ENCODE peak calls at places on chromosomes 5 and 9, in seven cellular contexts. G, L, S, X, C, E and M are unnamed samples.

GRCh38 chr5:109411627-109412026 is 1.9 kb upstream of the PJA2 start:
- DNase-seq in S (no peak), G (peak; percentile 21), C (no peak), E (no peak), L (peak; percentile 24), X (no peak), M (no peak)

GRCh38 chr9:22026696-22027095 is 17.6 kb upstream of the CDKN2B start:
- DNase-seq in E (no peak), S (no peak), X (no peak), L (no peak), G (no peak), C (no peak), M (no peak)

GRCh38 chr9:127311239-127311741 is 46.7 kb downstream of the GARNL3 start:
- DNase-seq in C (no peak), L (peak; percentile 1), X (peak; percentile 37), E (no peak), S (no peak), G (peak; percentile 29), M (peak; percentile 26)

GRCh38 chr5:87300744-87301143 is 33.1 kb downstream of the RASA1 start:
- DNase-seq in G (peak; percentile 38), C (no peak), S (no peak), L (peak; percentile 81), X (no peak), E (no peak), M (no peak)

GRCh38 chr5:9009931-9010652 is 535.8 kb downstream of the SEMA5A start:
- DNase-seq in X (no peak), S (no peak), L (no peak), G (no peak), C (no peak), E (no peak), M (no peak)

GRCh38 chr5:36569456-36569855 is 37.0 kb upstream of the SLC1A3 start:
- DNase-seq in E (peak; percentile 7), C (no peak), G (no peak), L (no peak), X (no peak), S (peak; percentile 17), M (peak; percentile 61)

GRCh38 chr5:177327539-177328522 is 16.1 kb upstream of the MXD3 start:
- DNase-seq in L (no peak), S (no peak), X (no peak), E (no peak), G (peak; percentile 47), C (no peak), M (no peak)

GRCh38 chr9:29511680-29512079 is 1938.4 kb upstream of the C9orf72 start:
- DNase-seq in E (no peak), X (no peak), G (no peak), S (no peak), C (no peak), L (no peak), M (no peak)

GRCh38 chr5:153670081-153670480 is 179.6 kb downstream of the GRIA1 start:
- DNase-seq in C (no peak), X (no peak), G (no peak), S (no peak), E (no peak), L (no peak), M (no peak)

DNA sequence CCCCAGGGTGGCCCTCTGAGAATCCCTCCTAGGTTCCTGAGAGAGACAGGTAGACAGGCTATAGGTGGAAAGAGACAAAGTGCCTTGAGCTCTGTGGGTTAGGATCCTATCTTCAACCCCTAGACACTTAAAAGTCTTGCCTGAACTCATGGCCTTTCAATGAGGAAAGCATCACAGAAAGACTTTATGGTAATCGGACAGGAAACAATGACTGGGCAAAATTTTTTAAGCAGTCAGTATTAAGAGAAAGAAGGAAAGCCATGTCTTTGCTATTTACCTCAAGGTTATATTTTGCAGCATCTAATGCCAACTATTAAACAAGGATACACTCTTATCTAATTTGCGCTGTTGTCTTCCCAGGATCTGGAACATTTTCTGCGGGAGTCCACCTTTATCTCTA is 93.2 kb downstream of the PCSK1 start:
- DNase-seq in X (no peak), G (no peak), L (no peak), E (no peak), C (no peak), S (no peak), M (no peak)
- TF ChIP-seq POLR2A in X (no peak), G (no peak), L (no peak), E (no peak), C (no peak), S (no peak), M (no peak)

GRCh38 chr9:84111726-84112125 is 131.1 kb downstream of the RMI1 start:
- DNase-seq in L (no peak), G (peak; percentile 15), C (no peak), E (no peak), X (no peak), S (no peak), M (no peak)

GRCh38 chr9:84107081-84107480 is 126.5 kb downstream of the RMI1 start:
- DNase-seq in S (no peak), X (no peak), L (no peak), E (no peak), G (no peak), C (no peak), M (no peak)

GRCh38 chr9:84101892-84102632 is 121.5 kb downstream of the RMI1 start:
- DNase-seq in S (no peak), L (no peak), X (no peak), G (no peak), C (no peak), E (no peak), M (no peak)

DNA sequence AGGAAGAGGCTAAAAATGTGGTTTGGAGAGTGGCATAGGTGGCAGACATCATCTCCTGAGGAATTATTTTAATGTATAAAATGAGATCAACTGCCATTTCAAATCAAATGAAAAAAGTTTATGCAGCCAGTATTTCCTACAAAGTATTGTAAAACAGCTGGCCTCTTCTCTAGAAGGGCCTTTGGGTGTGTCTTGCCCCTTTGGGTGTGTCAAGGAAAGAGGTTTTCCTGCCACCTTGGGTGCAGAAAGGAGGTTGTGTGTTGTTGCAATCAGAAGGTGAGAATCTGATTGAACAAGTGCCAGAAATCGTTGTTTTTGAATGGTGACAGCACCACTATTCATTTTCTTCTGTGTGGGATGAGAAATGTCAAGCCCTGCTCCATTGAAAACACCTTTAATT is 127.4 kb downstream of the RMI1 start:
- DNase-seq in G (no peak), L (no peak), E (no peak), X (no peak), C (no peak), S (no peak), M (no peak)
- TF ChIP-seq POLR2A in G (no peak), L (no peak), E (no peak), X (no peak), C (no peak), S (no peak), M (no peak)

DNA sequence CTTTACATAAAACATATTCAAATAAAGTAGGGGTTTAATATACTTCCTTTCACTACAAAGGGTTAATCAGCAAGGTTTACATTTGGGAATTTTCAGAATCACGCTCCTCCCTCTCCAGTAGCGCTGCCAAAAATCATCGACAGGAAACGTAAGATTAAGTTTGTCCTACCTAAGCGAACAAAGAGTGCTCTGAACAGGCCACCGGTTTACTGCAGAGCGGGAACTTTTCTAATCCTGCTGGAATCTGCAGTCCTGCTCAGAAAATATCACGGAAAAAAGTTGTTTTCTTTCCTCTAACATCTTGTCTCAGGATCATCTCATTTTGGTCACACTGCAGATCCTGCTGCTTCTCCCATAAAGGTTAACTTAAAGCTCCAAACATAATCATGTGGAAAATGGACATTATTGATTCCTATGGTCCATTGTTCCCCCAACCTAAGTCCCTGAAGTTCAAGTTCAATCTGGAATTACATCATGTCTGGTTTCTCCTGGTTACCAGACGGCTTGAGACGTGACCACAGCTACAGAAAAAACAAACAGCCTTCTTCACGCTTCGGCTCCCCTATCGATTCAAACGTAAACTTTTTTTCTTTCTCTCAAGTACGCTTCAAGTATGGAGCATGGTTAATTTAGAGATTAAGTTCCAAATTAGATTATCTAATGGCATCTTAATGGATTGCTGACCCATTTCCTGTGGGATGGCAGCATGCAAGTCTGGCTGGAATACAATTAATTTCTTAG is 217.6 kb downstream of the NFIB start:
- DNase-seq in X (peak; percentile 36), G (no peak), L (no peak), C (no peak), E (no peak), S (no peak), M (no peak)
- TF ChIP-seq POLR2A in X (no peak), G (no peak), L (no peak), C (no peak), E (no peak), S (no peak), M (no peak)

DNA sequence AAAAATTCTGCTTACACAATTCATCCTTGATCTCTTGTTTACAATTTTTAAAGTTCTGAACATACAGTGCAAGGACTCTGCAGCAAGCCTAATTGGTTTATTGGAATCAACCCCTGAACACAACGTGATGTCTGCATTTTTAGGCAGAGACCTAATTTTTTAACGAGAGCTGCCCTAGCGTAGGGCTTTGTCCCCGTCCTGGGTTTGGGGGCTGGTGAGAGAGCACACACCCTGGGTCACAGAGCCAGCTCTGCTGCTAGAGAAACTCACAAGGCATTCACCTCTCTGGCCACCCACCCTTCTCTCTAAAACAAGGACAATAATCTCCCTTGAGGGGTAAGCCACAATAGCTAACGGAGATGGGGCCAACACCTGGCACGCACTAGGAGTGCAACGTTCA is 28.2 kb downstream of the SH3PXD2B start:
- DNase-seq in E (no peak), L (no peak), X (no peak), S (no peak), G (no peak), C (peak; percentile 88), M (peak; percentile 51)
- TF ChIP-seq POLR2A in E (no peak), L (no peak), X (no peak), S (no peak), G (no peak), C (no peak), M (no peak)

GRCh38 chr9:133375724-133376654 is at the start of the genes STKLD1 and SURF4:
- DNase-seq in G (peak; percentile 100), S (peak; percentile 98), L (peak; percentile 90), C (peak; percentile 99), X (peak; percentile 94), E (peak; percentile 90), M (peak; percentile 98)
- TF ChIP-seq POLR2A in G (peak; percentile 96), S (peak; percentile 89), L (peak; percentile 76), C (no peak), X (peak; percentile 94), E (peak; percentile 97), M (peak; percentile 67)

DNA sequence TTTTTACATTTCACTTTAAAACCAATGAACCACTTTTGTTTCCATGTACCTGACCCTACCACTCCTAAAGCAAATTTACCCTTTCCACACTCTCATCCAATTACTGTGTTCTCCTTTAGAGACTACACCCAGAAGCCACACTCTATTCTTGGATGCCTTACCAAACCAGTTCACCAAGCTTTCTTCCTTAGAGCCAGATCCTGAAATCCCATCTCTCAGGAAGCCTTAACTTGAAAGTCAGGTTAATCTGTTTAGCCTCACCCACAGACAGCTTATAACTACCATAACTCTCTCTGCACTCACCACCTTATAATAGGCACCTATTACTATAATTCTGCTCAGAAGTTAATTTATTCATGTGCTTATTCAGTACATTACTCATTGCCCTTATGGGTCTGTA is 4.3 kb downstream of the CSNK1A1 start:
- DNase-seq in X (no peak), S (no peak), L (no peak), E (no peak), G (no peak), C (no peak), M (no peak)
- TF ChIP-seq POLR2A in X (no peak), S (no peak), L (no peak), E (no peak), G (no peak), C (no peak), M (no peak)